ENCODE peak calls at places on chromosomes 6 and 20, in seven cellular contexts. U is BE2C; B is BJ; T is NCI-H1105; X is iPS DF 6.9; V is HAP-1; N is activated CD4-positive, alpha-beta T cell treated with anti-CD3 and anti-CD28 coated beads, Interleukin-2, amount 50 U/mL, for 4 hours. K is an unnamed sample.

GRCh38 chr6:37391100-37391499 is 37.3 kb downstream of the RNF8 start:
- DNase-seq in U (no peak), B (no peak), T (no peak), X (no peak), V (no peak), N (no peak), K (no peak)

GRCh38 chr6:27814665-27815424 is 97.4 kb downstream of the OR2B2 start:
- DNase-seq in U (peak), B (peak), T (no peak), X (no peak), V (no peak), N (peak), K (peak)

GRCh38 chr20:9066196-9066595 is 2.7 kb upstream of the PLCB4 start:
- DNase-seq in U (no peak), B (no peak), T (no peak), X (no peak), V (no peak), N (no peak), K (no peak)

GRCh38 chr6:164098857-164099534 is 684.5 kb downstream of the QKI start:
- DNase-seq in U (no peak), B (no peak), T (no peak), X (no peak), V (no peak), N (no peak), K (no peak)

GRCh38 chr6:7201732-7202541 is 94.2 kb downstream of the RREB1 start:
- DNase-seq in U (no peak), B (no peak), T (no peak), X (no peak), V (no peak), N (no peak), K (peak)

GRCh38 chr6:41673704-41674000 is 35.4 kb downstream of the MDFI start:
- DNase-seq in U (no peak), B (no peak), T (no peak), X (no peak), V (no peak), N (no peak), K (no peak)

GRCh38 chr6:150579611-150580010 is 20.1 kb upstream of the PLEKHG1 start:
- DNase-seq in U (no peak), B (no peak), T (no peak), X (no peak), V (no peak), N (no peak), K (no peak)

GRCh38 chr6:131231103-131231502 is 95.8 kb downstream of the AKAP7 start:
- DNase-seq in U (no peak), B (no peak), T (no peak), X (no peak), V (no peak), N (no peak), K (no peak)

GRCh38 chr20:23161968-23162696 is 76.0 kb upstream of the CD93 start:
- DNase-seq in U (no peak), B (no peak), T (peak), X (no peak), V (no peak), N (no peak), K (no peak)

GRCh38 chr6:168419569-168419968 is 21.4 kb upstream of the SMOC2 start:
- DNase-seq in U (no peak), B (no peak), T (no peak), X (no peak), V (no peak), N (no peak), K (no peak)

GRCh38 chr6:163793584-163793983 is 379.1 kb downstream of the QKI start:
- DNase-seq in U (no peak), B (no peak), T (no peak), X (no peak), V (peak), N (no peak), K (no peak)

GRCh38 chr6:157269261-157269794 is 54.0 kb downstream of the TMEM242 start:
- DNase-seq in U (peak), B (no peak), T (no peak), X (no peak), V (peak), N (no peak), K (no peak)

GRCh38 chr6:102390541-102390940 is 997.0 kb downstream of the GRIK2 start:
- DNase-seq in U (peak), B (no peak), T (no peak), X (no peak), V (no peak), N (no peak), K (no peak)

GRCh38 chr6:39416728-39417127 is 94.2 kb upstream of the KCNK16 start:
- DNase-seq in U (no peak), B (peak), T (no peak), X (no peak), V (no peak), N (no peak), K (no peak)

GRCh38 chr20:63588641-63589041 is 14.6 kb upstream of the HELZ2 start:
- DNase-seq in U (no peak), B (no peak), T (no peak), X (no peak), V (no peak), N (no peak), K (no peak)

GRCh38 chr20:39849664-39850063 is 839.4 kb downstream of the MAFB start:
- DNase-seq in U (peak), B (peak), T (no peak), X (no peak), V (no peak), N (no peak), K (no peak)

GRCh38 chr20:21048841-21049273 is 57.3 kb downstream of the LINC00237 start:
- DNase-seq in U (peak), B (no peak), T (no peak), X (peak), V (peak), N (peak), K (peak)

GRCh38 chr6:167836722-167837121 is 10.0 kb downstream of the AFDN start:
- DNase-seq in U (no peak), B (no peak), T (no peak), X (no peak), V (no peak), N (no peak), K (no peak)

GRCh38 chr20:34312024-34312460 is 8.9 kb upstream of the AHCY start:
- DNase-seq in U (no peak), B (no peak), T (peak), X (no peak), V (no peak), N (no peak), K (no peak)

GRCh38 chr6:121965739-121966138 is 433.7 kb upstream of the HSF2 start:
- DNase-seq in U (no peak), B (no peak), T (no peak), X (no peak), V (no peak), N (no peak), K (no peak)

GRCh38 chr6:12034831-12035230 is 22.7 kb downstream of the HIVEP1 start:
- DNase-seq in U (no peak), B (no peak), T (no peak), X (no peak), V (no peak), N (no peak), K (no peak)

GRCh38 chr20:17896247-17896723 is 72.3 kb downstream of the SNX5 start:
- DNase-seq in U (no peak), B (no peak), T (no peak), X (no peak), V (peak), N (no peak), K (no peak)

GRCh38 chr6:150325093-150325772 is 43.6 kb upstream of the IYD start:
- DNase-seq in U (no peak), B (no peak), T (no peak), X (no peak), V (no peak), N (no peak), K (no peak)